ENCODE peak calls at places on chromosomes 6 and 20, in five cellular contexts. X is DMS53; S is Ammon's horn; M is stimulated activated CD4-positive, alpha-beta T cell treated with anti-CD3 and anti-CD28 coated beads, Interleukin-2, amount 100 ng/mL, for 48 hours; Y is LoVo. W is an unnamed sample.

GRCh38 chr6:87965806-87966205 is 81.8 kb upstream of the SPACA1 start:
- DNase-seq in Y (no peak), S (no peak), M (no peak), X (no peak), W (no peak)

GRCh38 chr6:100093405-100093804 is 99.4 kb upstream of the MCHR2 start:
- DNase-seq in Y (no peak), S (no peak), X (no peak), M (no peak), W (no peak)

GRCh38 chr6:9948600-9949138 is 466.2 kb downstream of the TFAP2A start:
- DNase-seq in S (no peak), Y (no peak), M (no peak), X (no peak), W (no peak)

GRCh38 chr6:47698342-47698787 is at the start of gene ADGRF4:
- DNase-seq in Y (peak), X (peak), M (no peak), S (no peak), W (no peak)

GRCh38 chr6:17115251-17116089 is 13.6 kb downstream of the STMND1 start:
- DNase-seq in Y (peak), S (no peak), X (no peak), M (no peak), W (no peak)

GRCh38 chr6:74128536-74128935 is 432.5 kb downstream of the CD109 start:
- DNase-seq in X (no peak), Y (no peak), M (no peak), S (no peak), W (no peak)

GRCh38 chr6:30759575-30760239 is 15.4 kb upstream of the IER3 start:
- DNase-seq in Y (no peak), S (no peak), X (no peak), M (no peak), W (no peak)

GRCh38 chr6:18265787-18266523 is 1.6 kb upstream of the DEK start:
- DNase-seq in X (peak), M (no peak), Y (no peak), S (no peak), W (no peak)

GRCh38 chr20:10313701-10314100 is 95.1 kb downstream of the SNAP25 start:
- DNase-seq in Y (no peak), S (no peak), M (no peak), X (peak), W (no peak)

GRCh38 chr6:125952764-125953501 is 3.6 kb upstream of the HINT3 start:
- DNase-seq in M (no peak), S (no peak), Y (no peak), X (peak), W (no peak)

GRCh38 chr20:699811-700338 is 24.3 kb upstream of the SCRT2 start:
- DNase-seq in Y (no peak), S (peak), M (no peak), X (no peak), W (no peak)

GRCh38 chr6:122803056-122803695 is 14.1 kb downstream of the SMPDL3A start:
- DNase-seq in X (no peak), M (no peak), S (no peak), Y (no peak), W (no peak)

GRCh38 chr20:41507851-41508250 is 110.3 kb downstream of the CHD6 start:
- DNase-seq in X (peak), S (no peak), Y (no peak), M (no peak), W (no peak)

GRCh38 chr6:13538084-13538483 is 36.3 kb upstream of the SIRT5 start:
- DNase-seq in X (peak), S (peak), M (no peak), Y (peak), W (no peak)

GRCh38 chr20:9573598-9573997 is 59.2 kb downstream of the LAMP5 start:
- DNase-seq in Y (no peak), S (no peak), X (no peak), M (no peak), W (no peak)

GRCh38 chr20:58760881-58761280 is 68.3 kb downstream of the NPEPL1 start:
- DNase-seq in M (no peak), X (no peak), S (peak), Y (no peak), W (no peak)

GRCh38 chr20:11907621-11908020 is 10.1 kb upstream of the BTBD3 start:
- DNase-seq in M (no peak), Y (no peak), X (peak), S (no peak), W (no peak)

GRCh38 chr6:167093922-167094432 is 28.9 kb upstream of the CCR6 start:
- DNase-seq in X (no peak), S (no peak), Y (no peak), M (no peak), W (no peak)

GRCh38 chr6:2129076-2129695 is 116.2 kb downstream of the GMDS start:
- DNase-seq in Y (no peak), X (no peak), S (no peak), M (no peak), W (no peak)

GRCh38 chr20:33423141-33423834 is 20.3 kb downstream of the SNTA1 start:
- DNase-seq in Y (peak), M (no peak), X (no peak), S (no peak), W (no peak)

GRCh38 chr6:168695701-168696100 is 254.7 kb downstream of the SMOC2 start:
- DNase-seq in M (no peak), X (no peak), Y (no peak), S (no peak), W (no peak)

GRCh38 chr6:32432050-32432450 is 7.6 kb upstream of the HLA-DRA start:
- DNase-seq in S (peak), X (peak), Y (peak), M (no peak), W (no peak)

GRCh38 chr6:87654880-87655454 is 47.1 kb downstream of the AKIRIN2 start:
- DNase-seq in Y (no peak), M (no peak), X (no peak), S (no peak), W (no peak)

GRCh38 chr6:133646021-133646682 is 242.8 kb upstream of the TCF21 start:
- DNase-seq in Y (no peak), X (no peak), M (no peak), S (no peak), W (no peak)

GRCh38 chr20:13220857-13221297 is at the start of gene ISM1:
- DNase-seq in M (peak), X (peak), S (no peak), Y (peak), W (peak)

GRCh38 chr20:4038047-4038459 is 22.7 kb upstream of the RNF24 start:
- DNase-seq in S (peak), X (no peak), M (peak), Y (peak), W (no peak)

GRCh38 chr20:53919886-53920285 is 150.5 kb downstream of the BCAS1 start:
- DNase-seq in X (no peak), S (no peak), Y (no peak), M (no peak), W (no peak)